ENCODE peak calls at places on chromosome 13, in ten cellular contexts. U is T47D; W is activated naive CD8-positive, alpha-beta T cell treated with anti-CD3 and anti-CD28 coated beads, Interleukin-2, amount 50 U/mL, for 24 hours; N is progenitor cell of endocrine pancreas; G is EH; P is stomach; F is heart left ventricle; J is astrocyte; M is GOT3; O is ascending aorta. V is an unnamed sample.

GRCh38 chr13:49443327-49443688 is 556 bp downstream of the CAB39L start:
- DNase-seq in U (no peak), W (no peak), N (no peak), G (peak; percentile 57), P (no peak), F (no peak), J (peak; percentile 17), M (no peak), O (no peak), V (peak; percentile 47)

GRCh38 chr13:23654111-23655110 is 84.2 kb downstream of the TNFRSF19 start:
- DNase-seq in U (no peak), W (no peak), N (no peak), G (no peak), P (peak; percentile 33), F (peak; percentile 55), J (peak; percentile 78), M (no peak), O (no peak), V (peak; percentile 81)

GRCh38 chr13:33258437-33259193 is 26.9 kb downstream of the STARD13 start:
- DNase-seq in U (no peak), W (no peak), N (no peak), G (peak; percentile 95), P (no peak), F (no peak), J (no peak), M (no peak), O (no peak), V (peak; percentile 59)

GRCh38 chr13:90800082-90800746 is 547.3 kb upstream of the MIR17HG start:
- DNase-seq in U (no peak), W (no peak), N (no peak), G (no peak), P (no peak), F (peak; percentile 68), J (no peak), M (no peak), O (peak; percentile 71), V (peak; percentile 8)

GRCh38 chr13:47875206-47875605 is 125.9 kb downstream of the SUCLA2 start:
- DNase-seq in U (no peak), W (no peak), N (no peak), G (no peak), P (no peak), F (no peak), J (no peak), M (no peak), O (no peak), V (no peak)

GRCh38 chr13:110156186-110157065 is 150.5 kb downstream of the COL4A1 start:
- DNase-seq in U (no peak), W (no peak), N (no peak), G (peak; percentile 36), P (no peak), F (no peak), J (peak; percentile 74), M (no peak), O (peak; percentile 47), V (peak; percentile 71)

GRCh38 chr13:40784540-40784939 is 4.9 kb upstream of the SLC25A15 start:
- DNase-seq in U (no peak), W (no peak), N (no peak), G (no peak), P (no peak), F (no peak), J (no peak), M (no peak), O (no peak), V (no peak)

GRCh38 chr13:104832265-104832664 is 1703.2 kb downstream of the EFNB2 start:
- DNase-seq in U (no peak), W (no peak), N (no peak), G (no peak), P (no peak), F (no peak), J (no peak), M (no peak), O (no peak), V (no peak)

GRCh38 chr13:95564948-95565347 is 12.4 kb downstream of the CLDN10 start:
- DNase-seq in U (no peak), W (no peak), N (no peak), G (peak; percentile 67), P (no peak), F (no peak), J (peak; percentile 83), M (no peak), O (no peak), V (peak; percentile 83)

GRCh38 chr13:33582121-33582520 is 235.8 kb upstream of the RFC3 start:
- DNase-seq in U (no peak), W (no peak), N (no peak), G (no peak), P (no peak), F (no peak), J (no peak), M (no peak), O (no peak), V (no peak)

GRCh38 chr13:37716395-37716794 is 117.8 kb upstream of the POSTN start:
- DNase-seq in U (no peak), W (no peak), N (no peak), G (peak; percentile 48), P (no peak), F (no peak), J (peak; percentile 59), M (no peak), O (no peak), V (peak; percentile 89)

GRCh38 chr13:105579821-105580707 is 955.4 kb downstream of the EFNB2 start:
- DNase-seq in U (no peak), W (no peak), N (no peak), G (no peak), P (no peak), F (no peak), J (no peak), M (no peak), O (no peak), V (no peak)

GRCh38 chr13:27958928-27959539 is 10.1 kb downstream of the CDX2 start:
- DNase-seq in U (no peak), W (no peak), N (no peak), G (no peak), P (no peak), F (no peak), J (no peak), M (no peak), O (no peak), V (no peak)

GRCh38 chr13:76123548-76123947 is 487.4 kb downstream of the LMO7 start:
- DNase-seq in U (no peak), W (no peak), N (no peak), G (no peak), P (no peak), F (no peak), J (no peak), M (no peak), O (no peak), V (no peak)

GRCh38 chr13:46908511-46908910 is 11.7 kb upstream of the HTR2A start:
- DNase-seq in U (no peak), W (no peak), N (no peak), G (peak; percentile 74), P (no peak), F (no peak), J (peak; percentile 84), M (no peak), O (no peak), V (peak; percentile 84)

GRCh38 chr13:44050450-44051063 is 170.9 kb downstream of the LACC1 start:
- DNase-seq in U (no peak), W (no peak), N (no peak), G (peak; percentile 43), P (no peak), F (no peak), J (no peak), M (no peak), O (no peak), V (no peak)

GRCh38 chr13:113951246-113951999 is 22.5 kb downstream of the C13orf46 start:
- DNase-seq in U (peak; percentile 89), W (peak; percentile 65), N (no peak), G (peak; percentile 83), P (peak; percentile 92), F (peak; percentile 84), J (no peak), M (no peak), O (peak; percentile 92), V (peak; percentile 42)

GRCh38 chr13:88022826-88023225 is 351.7 kb downstream of the SLITRK5 start:
- DNase-seq in U (no peak), W (no peak), N (no peak), G (no peak), P (no peak), F (no peak), J (no peak), M (no peak), O (no peak), V (no peak)

GRCh38 chr13:85497652-85498051 is 301.6 kb downstream of the SLITRK6 start:
- DNase-seq in U (no peak), W (no peak), N (no peak), G (peak; percentile 96), P (no peak), F (no peak), J (peak; percentile 99), M (no peak), O (no peak), V (peak; percentile 99)

GRCh38 chr13:80274643-80275042 is 66.3 kb downstream of the SPRY2 start:
- DNase-seq in U (no peak), W (no peak), N (no peak), G (peak; percentile 16), P (no peak), F (no peak), J (no peak), M (no peak), O (no peak), V (no peak)

GRCh38 chr13:47241446-47241845 is 344.6 kb upstream of the HTR2A start:
- DNase-seq in U (no peak), W (no peak), N (no peak), G (no peak), P (no peak), F (no peak), J (no peak), M (no peak), O (no peak), V (no peak)

GRCh38 chr13:75839418-75839817 is 203.3 kb downstream of the LMO7 start:
- DNase-seq in U (no peak), W (no peak), N (no peak), G (no peak), P (no peak), F (no peak), J (no peak), M (no peak), O (no peak), V (no peak)

GRCh38 chr13:98999635-98999952 is 21.7 kb upstream of the DOCK9 start:
- DNase-seq in U (no peak), W (no peak), N (no peak), G (peak; percentile 32), P (no peak), F (no peak), J (peak; percentile 28), M (no peak), O (no peak), V (peak; percentile 30)

GRCh38 chr13:100361504-100361903 is 227.1 kb downstream of the GGACT start:
- DNase-seq in U (no peak), W (no peak), N (no peak), G (peak; percentile 75), P (no peak), F (no peak), J (peak; percentile 57), M (no peak), O (no peak), V (peak; percentile 64)

GRCh38 chr13:110542311-110542796 is 19.2 kb downstream of the RAB20 start:
- DNase-seq in U (no peak), W (no peak), N (no peak), G (no peak), P (no peak), F (no peak), J (no peak), M (no peak), O (no peak), V (no peak)

GRCh38 chr13:29849731-29850212 is 645 bp downstream of the UBL3 start:
- DNase-seq in U (no peak), W (peak; percentile 45), N (peak; percentile 30), G (peak; percentile 78), P (peak; percentile 72), F (peak; percentile 72), J (peak; percentile 76), M (no peak), O (peak; percentile 82), V (peak; percentile 46)

GRCh38 chr13:86002921-86003488 is 203.8 kb upstream of the SLITRK6 start:
- DNase-seq in U (no peak), W (no peak), N (no peak), G (no peak), P (no peak), F (no peak), J (no peak), M (no peak), O (no peak), V (no peak)

GRCh38 chr13:75869981-75870380 is 233.9 kb downstream of the LMO7 start:
- DNase-seq in U (no peak), W (no peak), N (no peak), G (no peak), P (no peak), F (no peak), J (no peak), M (no peak), O (no peak), V (no peak)